ENCODE peak calls at places on chromosomes 13 and 19, in four cellular contexts. One of them, this sample, is unnamed.

GRCh38 chr19:19459099-19459498 is 53.6 kb downstream of the GATAD2A start:
- DNase-seq in astrocyte of the spinal cord: peak; percentile 45
- DNase-seq in ascending aorta: no peak
- DNase-seq in spleen: no peak
- DNase-seq in this sample: peak; percentile 67

GRCh38 chr19:32969549-32969948 is 2.2 kb downstream of the CEP89 start:
- DNase-seq in astrocyte of the spinal cord: no peak
- DNase-seq in ascending aorta: no peak
- DNase-seq in spleen: no peak
- DNase-seq in this sample: no peak

GRCh38 chr19:9144920-9145319 is 4.7 kb downstream of the ZNF317 start:
- DNase-seq in astrocyte of the spinal cord: no peak
- DNase-seq in ascending aorta: no peak
- DNase-seq in spleen: no peak
- DNase-seq in this sample: peak; percentile 17

GRCh38 chr19:50513746-50514345 is at the start of gene ASPDH:
- DNase-seq in astrocyte of the spinal cord: no peak
- DNase-seq in ascending aorta: no peak
- DNase-seq in spleen: peak; percentile 81
- DNase-seq in this sample: no peak

GRCh38 chr13:20702945-20703784 is at the start of gene IL17D:
- DNase-seq in astrocyte of the spinal cord: peak; percentile 16
- DNase-seq in ascending aorta: no peak
- DNase-seq in spleen: peak; percentile 85
- DNase-seq in this sample: no peak

GRCh38 chr19:1109032-1109541 is 5.3 kb downstream of the GPX4 start:
- DNase-seq in astrocyte of the spinal cord: no peak
- DNase-seq in ascending aorta: no peak
- DNase-seq in spleen: peak; percentile 79
- DNase-seq in this sample: no peak

GRCh38 chr13:81017525-81018152 is 676.7 kb upstream of the SPRY2 start:
- DNase-seq in astrocyte of the spinal cord: peak; percentile 59
- DNase-seq in ascending aorta: no peak
- DNase-seq in spleen: no peak
- DNase-seq in this sample: peak; percentile 76

GRCh38 chr13:35953537-35954206 is 177.5 kb downstream of the DCLK1 start:
- DNase-seq in astrocyte of the spinal cord: peak; percentile 91
- DNase-seq in ascending aorta: no peak
- DNase-seq in spleen: no peak
- DNase-seq in this sample: peak; percentile 91

GRCh38 chr13:77986699-77987098 is 68.1 kb upstream of the EDNRB start:
- DNase-seq in astrocyte of the spinal cord: no peak
- DNase-seq in ascending aorta: no peak
- DNase-seq in spleen: no peak
- DNase-seq in this sample: no peak

GRCh38 chr19:29501816-29502580 is 23.8 kb upstream of the VSTM2B start:
- DNase-seq in astrocyte of the spinal cord: no peak
- DNase-seq in ascending aorta: no peak
- DNase-seq in spleen: no peak
- DNase-seq in this sample: no peak
- TF ChIP-seq CTCF in astrocyte of the spinal cord: no peak
- TF ChIP-seq CTCF in ascending aorta: no peak
- TF ChIP-seq CTCF in spleen: no peak
- TF ChIP-seq CTCF in this sample: no peak

DNA sequence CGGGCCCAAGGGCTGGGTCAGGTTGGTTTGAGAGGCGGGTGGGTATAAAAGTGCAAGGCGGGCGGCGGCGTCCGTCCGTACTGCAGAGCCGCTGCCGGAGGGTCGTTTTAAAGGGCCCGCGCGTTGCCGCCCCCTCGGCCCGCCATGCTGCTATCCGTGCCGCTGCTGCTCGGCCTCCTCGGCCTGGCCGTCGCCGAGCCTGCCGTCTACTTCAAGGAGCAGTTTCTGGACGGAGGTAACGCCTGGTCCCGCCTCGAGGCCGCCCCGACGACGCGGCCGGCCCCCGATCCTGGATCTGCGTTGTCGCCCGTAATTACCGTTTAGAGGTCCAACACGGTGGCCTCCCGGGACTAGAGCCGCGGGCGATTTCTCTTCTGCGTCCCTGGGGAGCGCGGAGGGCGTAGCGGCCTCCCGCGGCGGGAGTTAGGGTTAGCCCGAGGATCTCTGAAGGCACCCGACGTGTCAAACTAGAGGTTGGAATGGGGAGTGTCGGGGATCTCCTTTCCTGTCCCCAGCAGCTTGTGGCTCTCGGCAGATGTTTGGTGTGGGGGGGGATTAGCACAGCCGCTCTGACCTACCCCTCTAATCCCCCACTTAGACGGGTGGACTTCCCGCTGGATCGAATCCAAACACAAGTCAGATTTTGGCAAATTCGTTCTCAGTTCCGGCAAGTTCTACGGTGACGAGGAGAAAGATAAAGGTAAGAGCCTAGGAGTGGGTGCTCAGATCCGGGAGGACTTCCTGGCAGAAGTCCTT is at the start of gene CALR:
- DNase-seq in astrocyte of the spinal cord: no peak
- DNase-seq in ascending aorta: no peak
- DNase-seq in spleen: no peak
- DNase-seq in this sample: peak; percentile 39
- TF ChIP-seq CTCF in astrocyte of the spinal cord: peak; percentile 23
- TF ChIP-seq CTCF in ascending aorta: peak; percentile 22
- TF ChIP-seq CTCF in spleen: peak; percentile 15
- TF ChIP-seq CTCF in this sample: peak; percentile 25

GRCh38 chr13:96900992-96901391 is 93.3 kb downstream of the OXGR1 start:
- DNase-seq in astrocyte of the spinal cord: no peak
- DNase-seq in ascending aorta: no peak
- DNase-seq in spleen: no peak
- DNase-seq in this sample: no peak
- TF ChIP-seq CTCF in astrocyte of the spinal cord: no peak
- TF ChIP-seq CTCF in ascending aorta: no peak
- TF ChIP-seq CTCF in spleen: no peak
- TF ChIP-seq CTCF in this sample: no peak

GRCh38 chr13:23859904-23860303 is 29.3 kb downstream of the MIPEP start:
- DNase-seq in astrocyte of the spinal cord: no peak
- DNase-seq in ascending aorta: no peak
- DNase-seq in spleen: no peak
- DNase-seq in this sample: no peak
- TF ChIP-seq CTCF in astrocyte of the spinal cord: no peak
- TF ChIP-seq CTCF in ascending aorta: no peak
- TF ChIP-seq CTCF in spleen: no peak
- TF ChIP-seq CTCF in this sample: no peak

GRCh38 chr19:30695171-30695875 is 323.1 kb downstream of the ZNF536 start:
- DNase-seq in astrocyte of the spinal cord: no peak
- DNase-seq in ascending aorta: no peak
- DNase-seq in spleen: no peak
- DNase-seq in this sample: no peak
- TF ChIP-seq CTCF in astrocyte of the spinal cord: no peak
- TF ChIP-seq CTCF in ascending aorta: no peak
- TF ChIP-seq CTCF in spleen: no peak
- TF ChIP-seq CTCF in this sample: no peak

DNA sequence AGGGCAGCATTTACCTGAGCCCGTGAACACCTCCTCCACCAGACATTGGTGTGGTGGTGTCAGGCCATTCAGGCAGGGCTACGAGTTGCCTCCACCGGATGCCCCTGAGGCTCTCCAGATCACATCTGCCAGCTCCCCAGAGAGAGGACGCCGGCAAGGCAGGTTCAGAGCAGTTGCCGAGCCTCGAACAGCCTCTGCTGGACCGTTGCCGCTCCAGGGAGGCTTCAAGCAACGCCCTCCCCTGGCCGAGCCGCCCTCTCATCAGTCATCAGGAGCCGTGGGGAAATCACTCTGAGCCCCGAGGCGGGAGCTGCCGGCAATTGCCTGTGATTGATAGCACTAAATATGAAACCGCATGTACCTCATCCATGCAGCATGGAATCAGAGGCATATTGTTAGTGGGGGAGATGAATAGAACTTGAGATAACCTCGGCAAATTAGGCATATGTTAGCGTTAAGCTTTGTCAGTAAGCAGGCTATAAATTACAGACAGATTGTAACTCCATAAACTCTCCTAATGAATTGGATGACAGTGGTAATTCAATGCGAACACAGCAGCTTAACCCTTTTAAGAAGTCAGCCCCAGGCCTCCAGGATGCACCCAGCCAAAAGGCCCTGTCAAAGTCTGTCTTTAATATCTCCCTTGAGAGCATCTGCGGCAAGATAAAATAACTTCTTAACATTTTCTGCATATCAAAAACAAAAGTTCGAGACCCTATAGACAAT is 29.8 kb upstream of the SPACA7 start:
- DNase-seq in astrocyte of the spinal cord: no peak
- DNase-seq in ascending aorta: no peak
- DNase-seq in spleen: peak; percentile 71
- DNase-seq in this sample: no peak
- TF ChIP-seq CTCF in astrocyte of the spinal cord: no peak
- TF ChIP-seq CTCF in ascending aorta: no peak
- TF ChIP-seq CTCF in spleen: no peak
- TF ChIP-seq CTCF in this sample: no peak

GRCh38 chr13:29808264-29808663 is 42.2 kb downstream of the UBL3 start:
- DNase-seq in astrocyte of the spinal cord: no peak
- DNase-seq in ascending aorta: no peak
- DNase-seq in spleen: no peak
- DNase-seq in this sample: no peak
- TF ChIP-seq CTCF in astrocyte of the spinal cord: no peak
- TF ChIP-seq CTCF in ascending aorta: no peak
- TF ChIP-seq CTCF in spleen: no peak
- TF ChIP-seq CTCF in this sample: no peak

GRCh38 chr19:41161903-41162302 is 31.1 kb upstream of the CYP2S1 start:
- DNase-seq in astrocyte of the spinal cord: no peak
- DNase-seq in ascending aorta: no peak
- DNase-seq in spleen: no peak
- DNase-seq in this sample: no peak
- TF ChIP-seq CTCF in astrocyte of the spinal cord: peak; percentile 10
- TF ChIP-seq CTCF in ascending aorta: no peak
- TF ChIP-seq CTCF in spleen: no peak
- TF ChIP-seq CTCF in this sample: peak; percentile 21

DNA sequence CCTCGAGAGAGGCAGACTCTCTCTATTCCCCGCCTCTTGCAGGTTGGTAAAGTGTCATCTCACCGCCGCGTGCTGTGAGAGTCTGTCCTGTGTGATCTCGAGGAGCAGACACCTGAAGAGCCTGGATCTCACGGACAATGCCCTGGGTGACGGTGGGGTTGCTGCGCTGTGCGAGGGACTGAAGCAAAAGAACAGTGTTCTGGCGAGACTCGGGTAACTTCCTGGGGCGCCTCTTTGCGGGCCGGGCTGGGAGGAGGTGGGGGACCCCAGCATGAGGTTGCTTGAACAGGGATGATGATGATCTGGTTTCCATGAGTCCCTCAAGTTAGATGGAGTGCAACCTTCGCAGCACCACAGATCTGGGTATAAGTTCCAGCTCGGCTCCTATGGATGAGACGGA is 67.0 kb downstream of the NLRP5 start:
- DNase-seq in astrocyte of the spinal cord: no peak
- DNase-seq in ascending aorta: no peak
- DNase-seq in spleen: no peak
- DNase-seq in this sample: no peak
- TF ChIP-seq CTCF in astrocyte of the spinal cord: no peak
- TF ChIP-seq CTCF in ascending aorta: no peak
- TF ChIP-seq CTCF in spleen: no peak
- TF ChIP-seq CTCF in this sample: no peak

This sample was measured in choroid plexus epithelial cell.